ENCODE peak calls at places on chromosomes 7 and 10, in five cellular contexts. D is GM12878, N is WTC11, J is K562, G is HepG2. O is an unnamed sample.

GRCh38 chr7:157612009-157612663 is 275.3 kb downstream of the DNAJB6 start:
- DNase-seq in D (no peak), N (no peak), J (no peak), G (no peak), O (no peak)

GRCh38 chr7:132446265-132446664 is 130.0 kb downstream of the PLXNA4 start:
- DNase-seq in D (no peak), N (no peak), J (no peak), G (no peak), O (no peak)

GRCh38 chr10:80150172-80150571 is 17.6 kb downstream of the PLAC9 start:
- DNase-seq in D (no peak), N (no peak), J (no peak), G (no peak), O (no peak)

GRCh38 chr10:132298038-132298935 is 9.5 kb downstream of the STK32C start:
- DNase-seq in D (no peak), N (no peak), J (no peak), G (no peak), O (no peak)

GRCh38 chr7:151115121-151115835 is 29.0 kb downstream of the AGAP3 start:
- DNase-seq in D (no peak), N (peak), J (no peak), G (no peak), O (no peak)

GRCh38 chr10:27568196-27569175 is 64.4 kb downstream of the RAB18 start:
- DNase-seq in D (no peak), N (no peak), J (no peak), G (no peak), O (no peak)

GRCh38 chr7:44827567-44827966 is 20.3 kb downstream of the H2AZ2 start:
- DNase-seq in D (no peak), N (no peak), J (no peak), G (no peak), O (no peak)

GRCh38 chr7:105339404-105340316 is 49.1 kb downstream of the SRPK2 start:
- DNase-seq in D (no peak), N (no peak), J (no peak), G (no peak), O (no peak)

GRCh38 chr10:42998481-42999384 is 78.1 kb upstream of the RET start:
- DNase-seq in D (no peak), N (peak), J (no peak), G (no peak), O (no peak)

GRCh38 chr10:77609781-77610272 is 27.8 kb downstream of the KCNMA1 start:
- DNase-seq in D (peak), N (no peak), J (no peak), G (no peak), O (no peak)

GRCh38 chr10:6694447-6695155 is 114.5 kb upstream of the PRKCQ start:
- DNase-seq in D (no peak), N (no peak), J (no peak), G (no peak), O (peak)

GRCh38 chr7:135808206-135808605 is 59.6 kb upstream of the FAM180A start:
- DNase-seq in D (no peak), N (no peak), J (no peak), G (no peak), O (no peak)

GRCh38 chr10:79244841-79245504 is 102.3 kb upstream of the PPIF start:
- DNase-seq in D (peak), N (no peak), J (no peak), G (no peak), O (no peak)

GRCh38 chr7:37943905-37944736 is 23.7 kb downstream of the EPDR1 start:
- DNase-seq in D (peak), N (no peak), J (no peak), G (peak), O (no peak)

GRCh38 chr7:81081626-81082025 is 162.8 kb upstream of the SEMA3C start:
- DNase-seq in D (no peak), N (no peak), J (no peak), G (no peak), O (no peak)

GRCh38 chr7:84249651-84250050 is 55.1 kb upstream of the SEMA3A start:
- DNase-seq in D (no peak), N (no peak), J (no peak), G (no peak), O (no peak)

GRCh38 chr10:48485711-48486110 is 119.2 kb downstream of the ARHGAP22 start:
- DNase-seq in D (no peak), N (no peak), J (no peak), G (no peak), O (no peak)

GRCh38 chr10:43407148-43407575 is 1.8 kb downstream of the HNRNPF start:
- DNase-seq in D (no peak), N (peak), J (peak), G (no peak), O (no peak)

GRCh38 chr7:65239324-65239706 is 134.3 kb upstream of the ZNF92 start:
- DNase-seq in D (no peak), N (no peak), J (no peak), G (no peak), O (no peak)

GRCh38 chr7:25858562-25859411 is 293.2 kb upstream of the NFE2L3 start:
- DNase-seq in D (no peak), N (peak), J (no peak), G (no peak), O (no peak)
- TF ChIP-seq ESRRA in D (no peak), N (no peak), J (no peak), G (no peak), O (no peak)

GRCh38 chr7:149289856-149290255 is 27.9 kb downstream of the ZNF783 start:
- DNase-seq in D (no peak), N (no peak), J (no peak), G (no peak), O (no peak)

GRCh38 chr7:149285581-149285975 is 23.6 kb downstream of the ZNF783 start:
- DNase-seq in D (no peak), N (peak), J (peak), G (no peak), O (peak)

GRCh38 chr7:149289262-149289661 is 27.3 kb downstream of the ZNF783 start:
- DNase-seq in D (no peak), N (no peak), J (no peak), G (no peak), O (no peak)

GRCh38 chr7:149286811-149287400 is 24.9 kb downstream of the ZNF783 start:
- DNase-seq in D (no peak), N (no peak), J (no peak), G (no peak), O (no peak)

DNA sequence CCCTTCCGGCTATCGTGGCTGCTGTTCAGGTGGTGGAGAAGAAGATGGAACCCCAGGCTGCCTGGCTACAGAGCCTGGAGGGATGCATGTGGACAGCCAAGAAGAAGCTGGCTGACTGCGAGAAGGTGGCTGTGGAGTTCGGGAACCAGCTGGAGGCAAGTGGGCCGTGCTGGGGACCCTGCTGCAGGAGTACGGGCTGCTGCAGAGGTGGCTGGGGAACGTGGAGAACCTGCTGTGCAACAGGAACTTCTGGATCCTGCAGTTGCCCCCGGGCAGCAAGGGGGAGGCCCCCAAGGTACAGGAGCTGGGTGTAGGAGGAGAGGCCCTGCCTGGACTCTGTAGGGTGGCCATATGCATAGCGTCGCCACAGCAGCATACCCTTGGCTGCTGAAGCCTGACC is 25.6 kb downstream of the ZNF783 start:
- DNase-seq in D (no peak), N (no peak), J (no peak), G (no peak), O (no peak)
- TF ChIP-seq ESRRA in D (no peak), N (no peak), J (no peak), G (no peak), O (no peak)

GRCh38 chr7:2602736-2603387 is 28.9 kb upstream of the TTYH3 start:
- DNase-seq in D (no peak), N (no peak), J (no peak), G (no peak), O (no peak)
- TF ChIP-seq ESRRA in D (no peak), N (no peak), J (no peak), G (no peak), O (no peak)

DNA sequence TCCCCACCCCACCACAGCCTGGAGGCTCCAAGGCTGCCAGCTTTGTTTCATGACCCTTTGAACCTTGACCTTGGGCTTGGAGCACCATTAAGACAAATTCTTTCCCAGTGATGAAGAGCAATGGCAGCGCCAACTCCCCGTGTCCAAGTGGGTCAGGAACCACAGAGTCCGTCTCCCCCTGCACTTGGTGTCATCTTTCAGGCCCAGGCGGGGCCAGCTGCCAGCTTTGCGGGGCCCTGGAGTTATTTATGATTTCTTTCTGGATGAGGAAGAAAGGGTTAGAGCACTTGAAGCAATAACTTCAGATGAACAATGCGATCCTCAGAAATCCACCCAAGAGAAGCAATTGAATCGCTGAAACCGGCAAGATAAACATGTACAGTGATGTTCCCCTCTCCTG is 110.7 kb downstream of the MYL10 start:
- DNase-seq in D (no peak), N (no peak), J (no peak), G (no peak), O (no peak)
- TF ChIP-seq ESRRA in D (no peak), N (no peak), J (no peak), G (no peak), O (no peak)

DNA sequence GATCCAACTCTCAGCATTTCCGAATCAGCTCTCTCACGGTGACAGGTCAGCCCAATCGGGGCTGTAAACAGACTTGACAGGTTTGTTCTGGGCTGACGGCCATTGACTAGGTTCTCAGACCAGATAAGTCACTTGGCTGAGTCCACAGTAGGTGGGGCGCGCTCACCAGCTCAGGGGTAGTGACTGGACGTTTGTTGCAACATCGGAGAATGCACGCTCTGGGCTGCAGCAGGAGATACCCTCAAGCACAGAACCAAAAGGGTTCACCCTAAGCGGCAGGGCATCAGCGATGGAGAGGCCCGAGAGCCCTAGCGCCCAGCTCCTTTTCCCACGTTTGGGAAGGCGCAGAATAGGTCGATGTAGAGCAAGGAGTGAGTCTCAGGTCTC is 1.8 kb downstream of the KLLN start:
- DNase-seq in D (peak), N (peak), J (peak), G (peak), O (no peak)
- TF ChIP-seq ESRRA in D (no peak), N (no peak), J (no peak), G (no peak), O (no peak)

GRCh38 chr7:46492460-46492859 is 571.4 kb upstream of the IGFBP3 start:
- DNase-seq in D (no peak), N (no peak), J (no peak), G (no peak), O (no peak)

GRCh38 chr7:46493196-46493595 is 572.1 kb upstream of the IGFBP3 start:
- DNase-seq in D (no peak), N (no peak), J (no peak), G (no peak), O (no peak)

GRCh38 chr7:46490406-46490805 is 569.3 kb upstream of the IGFBP3 start:
- DNase-seq in D (no peak), N (no peak), J (no peak), G (no peak), O (no peak)

GRCh38 chr7:46494026-46494425 is 573.0 kb upstream of the IGFBP3 start:
- DNase-seq in D (no peak), N (no peak), J (no peak), G (no peak), O (no peak)

GRCh38 chr7:46494441-46494840 is 573.4 kb upstream of the IGFBP3 start:
- DNase-seq in D (no peak), N (no peak), J (no peak), G (no peak), O (no peak)
- TF ChIP-seq ESRRA in D (no peak), N (no peak), J (no peak), G (no peak), O (no peak)